ENCODE peak calls at places on chromosomes 11 and 22, in eight cellular contexts. Z, T, V, Q, W, L, Y and C are unnamed samples. For H3K27me3, the result is how much of the 10 kb centered on the place peaks cover.

GRCh38 chr11:70467196-70468085 is 69.1 kb downstream of the CTTN start:
- DNase-seq in Q (peak), W (peak), L (no peak), Z (no peak), V (peak), Y (peak), T (peak), C (peak)

GRCh38 chr22:16131918-16132317 is 442.1 kb downstream of the POTEH start:
- DNase-seq in T (no peak), L (no peak), Q (no peak), V (no peak), W (no peak), Y (no peak), Z (no peak), C (no peak)

GRCh38 chr11:102592634-102593581 is 32.2 kb downstream of the MMP20 start:
- DNase-seq in Y (peak), L (no peak), T (peak), Z (no peak), W (no peak), Q (no peak), V (no peak), C (no peak)

GRCh38 chr11:95732930-95733602 is 56.5 kb downstream of the FAM76B start:
- DNase-seq in V (no peak), Z (no peak), W (no peak), Y (no peak), L (no peak), Q (no peak), T (no peak), C (no peak)

GRCh38 chr22:40400173-40400572 is 29.8 kb downstream of the SGSM3 start:
- DNase-seq in Y (no peak), Q (no peak), W (no peak), V (peak), T (no peak), Z (peak), L (no peak), C (no peak)

GRCh38 chr22:47164514-47165337 is 402.3 kb downstream of the TBC1D22A start:
- DNase-seq in W (no peak), V (peak), T (no peak), Z (peak), L (no peak), Y (no peak), Q (peak), C (no peak)

GRCh38 chr22:35072939-35073338 is 7.0 kb downstream of the ISX start:
- DNase-seq in L (no peak), Y (no peak), Q (no peak), T (peak), V (no peak), Z (no peak), W (no peak), C (no peak)

GRCh38 chr11:73314121-73314948 is 6.3 kb downstream of the ARHGEF17 start:
- DNase-seq in Q (peak), T (peak), Z (no peak), L (no peak), W (no peak), Y (no peak), V (no peak), C (peak)

GRCh38 chr11:6655790-6656580 is at the start of gene DCHS1:
- DNase-seq in V (no peak), W (peak), Q (no peak), Y (no peak), T (no peak), L (no peak), Z (peak), C (no peak)

GRCh38 chr11:119482561-119483001 is 59.6 kb upstream of the THY1 start:
- DNase-seq in Q (no peak), Z (no peak), Y (no peak), W (no peak), L (no peak), V (no peak), T (no peak), C (no peak)

GRCh38 chr11:47407746-47408590 is at the start of gene SLC39A13:
- DNase-seq in Y (peak), L (peak), V (peak), Z (peak), Q (peak), T (peak), W (peak), C (peak)

GRCh38 chr11:26620282-26621045 is 48.4 kb upstream of the MUC15 start:
- DNase-seq in Z (no peak), T (peak), L (no peak), Y (no peak), Q (no peak), V (no peak), W (no peak), C (no peak)

GRCh38 chr22:45179276-45180049 is 15.7 kb downstream of the NUP50 start:
- DNase-seq in Y (no peak), Z (no peak), V (no peak), T (no peak), Q (no peak), L (peak), W (no peak), C (no peak)

GRCh38 chr11:126840201-126840886 is 160.2 kb downstream of the KIRREL3 start:
- DNase-seq in V (no peak), W (no peak), L (no peak), Y (no peak), T (no peak), Q (no peak), Z (no peak), C (peak)

GRCh38 chr11:45399166-45399565 is 113.0 kb upstream of the SYT13 start:
- DNase-seq in V (no peak), Y (no peak), T (no peak), W (no peak), Z (no peak), L (no peak), Q (peak), C (no peak)

GRCh38 chr11:129023968-129024676 is 81.5 kb upstream of the TP53AIP1 start:
- DNase-seq in V (peak), W (no peak), Y (peak), Q (no peak), T (peak), L (no peak), Z (no peak), C (peak)

GRCh38 chr11:33682446-33682845 is 18.2 kb downstream of the C11orf91 start:
- DNase-seq in Z (no peak), L (no peak), Y (no peak), V (no peak), T (peak), W (no peak), Q (no peak), C (no peak)

GRCh38 chr11:112922606-112923005 is 38.6 kb upstream of the NCAM1 start:
- DNase-seq in V (no peak), Y (no peak), Q (no peak), W (no peak), T (no peak), Z (no peak), L (no peak), C (no peak)

GRCh38 chr11:62400760-62401159 is 18.1 kb upstream of the SCGB1A1 start:
- DNase-seq in Y (peak), W (peak), Q (peak), L (no peak), Z (no peak), T (no peak), V (peak), C (peak)

GRCh38 chr22:47624277-47625012 is 862.0 kb downstream of the TBC1D22A start:
- DNase-seq in Q (peak), T (no peak), V (no peak), Z (no peak), Y (no peak), L (no peak), W (no peak), C (no peak)

GRCh38 chr11:69166186-69167115 is 10.7 kb downstream of the SMIM38 start:
- DNase-seq in Z (no peak), W (no peak), V (peak), Q (no peak), T (peak), L (no peak), Y (no peak), C (peak)

GRCh38 chr11:113675003-113675471 is 31.1 kb downstream of the TMPRSS5 start:
- DNase-seq in T (peak), V (peak), W (no peak), Q (no peak), Z (no peak), L (no peak), Y (no peak), C (peak)

GRCh38 chr11:14015711-14016110 is 53.2 kb downstream of the SPON1 start:
- DNase-seq in T (peak), Q (no peak), W (no peak), Z (no peak), Y (peak), V (peak), L (no peak), C (peak)

GRCh38 chr11:61833478-61833877 is 5.4 kb downstream of the FADS2 start:
- DNase-seq in Q (no peak), L (no peak), V (no peak), Y (peak), W (no peak), T (no peak), Z (no peak), C (no peak)

GRCh38 chr11:72411623-72412532 is 22.5 kb downstream of the CLPB start:
- DNase-seq in V (peak), Q (no peak), T (no peak), L (no peak), Y (peak), W (no peak), Z (no peak), C (no peak)

DNA sequence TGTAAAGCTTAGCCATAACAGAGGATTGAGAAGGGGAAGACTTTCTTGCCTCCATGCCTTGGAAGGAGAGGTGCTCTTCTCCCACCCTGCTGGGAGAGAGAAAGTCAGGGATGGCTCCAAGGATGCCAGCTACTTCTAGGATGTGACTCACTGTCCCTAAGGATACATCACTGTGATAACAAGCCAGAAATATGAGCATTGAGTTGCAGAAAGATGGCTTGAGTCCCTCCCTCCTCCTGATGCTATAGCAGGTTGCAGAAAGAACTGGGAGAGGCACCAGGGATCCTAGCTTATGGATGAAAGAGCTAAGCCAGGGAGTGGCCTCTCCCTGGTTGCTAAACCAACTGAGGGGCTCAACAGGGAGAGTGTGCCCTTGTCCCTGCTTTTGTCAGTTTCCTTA is 27.8 kb upstream of the FJX1 start:
- DNase-seq in V (no peak), L (no peak), Z (no peak), Y (no peak), T (no peak), Q (no peak), W (no peak), C (peak)
- H3K27ac ChIP-seq in V (no peak), L (no peak), Z (no peak), Y (no peak), T (no peak), Q (no peak), W (no peak), C (no peak)

GRCh38 chr22:20509344-20510047 is 2.1 kb downstream of the MED15 start:
- DNase-seq in Z (no peak), Q (no peak), V (peak), W (peak), Y (peak), L (peak), T (peak), C (peak)
- H3K4me3 ChIP-seq in Z (peak), Q (peak), V (no peak), W (peak), Y (peak), L (peak), T (peak), C (peak)

DNA sequence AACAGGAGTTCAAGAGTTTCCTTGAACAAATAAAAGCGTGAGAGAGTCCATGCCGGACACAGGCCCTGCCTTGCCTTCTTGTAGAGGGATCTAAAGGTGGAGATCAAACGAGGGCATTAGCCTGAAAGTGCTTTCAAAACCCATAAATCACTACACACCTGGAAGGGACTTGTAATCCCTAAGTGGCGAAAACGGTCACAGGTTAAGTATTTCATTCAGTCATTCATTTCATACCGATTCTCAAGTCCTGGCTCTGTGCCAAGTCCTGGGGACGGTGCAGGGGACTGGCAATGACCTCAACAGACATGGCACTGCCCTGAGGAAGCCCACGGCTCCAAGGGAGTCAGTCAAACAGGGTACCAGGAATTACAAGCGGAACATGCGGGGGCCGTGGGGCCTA is 26.6 kb downstream of the ELFN2 start:
- DNase-seq in Z (no peak), T (no peak), W (no peak), Q (no peak), Y (no peak), L (no peak), V (no peak), C (no peak)
- H3K27me3 ChIP-seq in Z (under half), T (under half), W (under half), Q (under half), Y (under half), L (under half), V (under half), C (under half)

GRCh38 chr11:17776213-17776875 is 41.8 kb downstream of the KCNC1 start:
- DNase-seq in Y (no peak), W (no peak), Z (no peak), Q (no peak), V (peak), T (no peak), L (no peak), C (no peak)
- H3K27ac ChIP-seq in Y (no peak), W (no peak), Z (no peak), Q (no peak), V (no peak), T (no peak), L (no peak), C (no peak)

GRCh38 chr22:43152355-43153071 is 1.2 kb downstream of the TSPO start:
- DNase-seq in Q (peak), V (peak), Y (peak), Z (peak), L (peak), T (peak), W (peak), C (no peak)

GRCh38 chr22:43153916-43154315 is 2.6 kb downstream of the TSPO start:
- DNase-seq in Q (no peak), L (no peak), W (no peak), Z (no peak), V (no peak), Y (no peak), T (no peak), C (no peak)

GRCh38 chr22:43155789-43156188 is 4.4 kb downstream of the TSPO start:
- DNase-seq in Y (no peak), T (peak), W (no peak), Z (no peak), Q (no peak), V (no peak), L (no peak), C (no peak)

GRCh38 chr22:43157874-43158546 is 6.7 kb downstream of the TSPO start:
- DNase-seq in Q (no peak), W (no peak), L (no peak), Z (no peak), V (no peak), T (no peak), Y (no peak), C (no peak)

GRCh38 chr22:43154887-43155536 is 3.7 kb downstream of the TSPO start:
- DNase-seq in T (no peak), V (peak), L (no peak), Y (no peak), W (peak), Z (no peak), Q (peak), C (no peak)
- H3K4me3 ChIP-seq in T (no peak), V (no peak), L (no peak), Y (no peak), W (no peak), Z (no peak), Q (no peak), C (no peak)

GRCh38 chr11:8785457-8785856 is 102.9 kb downstream of the RPL27A start:
- DNase-seq in Q (no peak), V (no peak), T (no peak), Y (no peak), Z (no peak), W (no peak), L (no peak), C (no peak)
- H3K27me3 ChIP-seq in Q (under half), V (under half), T (under half), Y (under half), Z (under half), W (under half), L (under half), C (under half)

GRCh38 chr22:25754527-25755202 is 12.7 kb downstream of the MYO18B start:
- DNase-seq in Q (no peak), Y (no peak), L (no peak), V (no peak), T (no peak), Z (no peak), W (peak), C (peak)
- H3K27ac ChIP-seq in Q (no peak), Y (no peak), L (no peak), V (no peak), T (no peak), Z (no peak), W (peak), C (peak)

GRCh38 chr11:43988040-43988793 is 45.8 kb downstream of the C11orf96 start:
- DNase-seq in Z (no peak), W (no peak), V (no peak), Y (no peak), Q (no peak), T (no peak), L (no peak), C (peak)

GRCh38 chr11:43986327-43986726 is 43.9 kb downstream of the C11orf96 start:
- DNase-seq in W (no peak), T (no peak), V (no peak), L (no peak), Q (no peak), Y (no peak), Z (no peak), C (no peak)

GRCh38 chr11:43985386-43985752 is 42.9 kb downstream of the C11orf96 start:
- DNase-seq in L (no peak), W (no peak), Y (no peak), Z (no peak), V (no peak), Q (no peak), T (no peak), C (no peak)

GRCh38 chr11:43987384-43988039 is 45.1 kb downstream of the C11orf96 start:
- DNase-seq in T (peak), Y (peak), Z (peak), V (peak), Q (peak), L (no peak), W (peak), C (peak)

GRCh38 chr11:43986881-43987280 is 44.4 kb downstream of the C11orf96 start:
- DNase-seq in L (no peak), Z (no peak), W (no peak), Q (no peak), V (no peak), T (no peak), Y (no peak), C (no peak)
- H3K4me3 ChIP-seq in L (no peak), Z (no peak), W (peak), Q (no peak), V (no peak), T (no peak), Y (no peak), C (no peak)